ENCODE peak calls at places on chromosomes 5 and 9, in eight cellular contexts. One of them, this sample, is unnamed.

GRCh38 chr9:32587901-32588300 is 14.9 kb upstream of the NDUFB6 start:
- DNase-seq in sigmoid colon: no peak
- DNase-seq in activated gamma-delta T cell treated with anti-CD3 and anti-CD28 coated beads, Interleukin-2, amount 50 U/mL, for 16 hours: no peak
- DNase-seq in ELR: peak
- DNase-seq in stimulated activated CD4-positive, alpha-beta T cell treated with anti-CD3 and anti-CD28 coated beads, Interleukin-2, amount 100 ng/mL, for 24 hours: no peak
- DNase-seq in activated naive CD4-positive, alpha-beta T cell treated with anti-CD3 and anti-CD28 coated beads for 36 hours: no peak
- DNase-seq in GM20000: no peak
- DNase-seq in left cardiac atrium: no peak
- DNase-seq in this sample: no peak

GRCh38 chr5:153960269-153961215 is 78.2 kb downstream of the FAM114A2 start:
- DNase-seq in ELR: no peak
- DNase-seq in sigmoid colon: no peak
- DNase-seq in activated naive CD4-positive, alpha-beta T cell treated with anti-CD3 and anti-CD28 coated beads for 36 hours: peak
- DNase-seq in stimulated activated CD4-positive, alpha-beta T cell treated with anti-CD3 and anti-CD28 coated beads, Interleukin-2, amount 100 ng/mL, for 24 hours: peak
- DNase-seq in GM20000: no peak
- DNase-seq in left cardiac atrium: no peak
- DNase-seq in activated gamma-delta T cell treated with anti-CD3 and anti-CD28 coated beads, Interleukin-2, amount 50 U/mL, for 16 hours: peak
- DNase-seq in this sample: no peak

GRCh38 chr5:102858808-102859207 is 103.7 kb downstream of the PAM start:
- DNase-seq in activated gamma-delta T cell treated with anti-CD3 and anti-CD28 coated beads, Interleukin-2, amount 50 U/mL, for 16 hours: no peak
- DNase-seq in activated naive CD4-positive, alpha-beta T cell treated with anti-CD3 and anti-CD28 coated beads for 36 hours: no peak
- DNase-seq in GM20000: no peak
- DNase-seq in left cardiac atrium: no peak
- DNase-seq in stimulated activated CD4-positive, alpha-beta T cell treated with anti-CD3 and anti-CD28 coated beads, Interleukin-2, amount 100 ng/mL, for 24 hours: no peak
- DNase-seq in ELR: peak
- DNase-seq in sigmoid colon: no peak
- DNase-seq in this sample: no peak

GRCh38 chr5:114355086-114355830 is 6.6 kb upstream of the KCNN2 start:
- DNase-seq in activated naive CD4-positive, alpha-beta T cell treated with anti-CD3 and anti-CD28 coated beads for 36 hours: no peak
- DNase-seq in sigmoid colon: no peak
- DNase-seq in ELR: no peak
- DNase-seq in left cardiac atrium: no peak
- DNase-seq in activated gamma-delta T cell treated with anti-CD3 and anti-CD28 coated beads, Interleukin-2, amount 50 U/mL, for 16 hours: no peak
- DNase-seq in stimulated activated CD4-positive, alpha-beta T cell treated with anti-CD3 and anti-CD28 coated beads, Interleukin-2, amount 100 ng/mL, for 24 hours: no peak
- DNase-seq in GM20000: no peak
- DNase-seq in this sample: no peak

GRCh38 chr9:113962391-113962790 is 86.3 kb downstream of the ZNF618 start:
- DNase-seq in ELR: no peak
- DNase-seq in activated gamma-delta T cell treated with anti-CD3 and anti-CD28 coated beads, Interleukin-2, amount 50 U/mL, for 16 hours: no peak
- DNase-seq in sigmoid colon: no peak
- DNase-seq in stimulated activated CD4-positive, alpha-beta T cell treated with anti-CD3 and anti-CD28 coated beads, Interleukin-2, amount 100 ng/mL, for 24 hours: no peak
- DNase-seq in activated naive CD4-positive, alpha-beta T cell treated with anti-CD3 and anti-CD28 coated beads for 36 hours: no peak
- DNase-seq in left cardiac atrium: no peak
- DNase-seq in GM20000: no peak
- DNase-seq in this sample: no peak

GRCh38 chr9:114799441-114799840 is 6.4 kb downstream of the TNFSF15 start:
- DNase-seq in activated gamma-delta T cell treated with anti-CD3 and anti-CD28 coated beads, Interleukin-2, amount 50 U/mL, for 16 hours: no peak
- DNase-seq in left cardiac atrium: no peak
- DNase-seq in sigmoid colon: no peak
- DNase-seq in GM20000: no peak
- DNase-seq in ELR: no peak
- DNase-seq in activated naive CD4-positive, alpha-beta T cell treated with anti-CD3 and anti-CD28 coated beads for 36 hours: no peak
- DNase-seq in stimulated activated CD4-positive, alpha-beta T cell treated with anti-CD3 and anti-CD28 coated beads, Interleukin-2, amount 100 ng/mL, for 24 hours: no peak
- DNase-seq in this sample: no peak

GRCh38 chr5:141313711-141314110 is 6.9 kb downstream of the TAF7 start:
- DNase-seq in sigmoid colon: no peak
- DNase-seq in activated naive CD4-positive, alpha-beta T cell treated with anti-CD3 and anti-CD28 coated beads for 36 hours: no peak
- DNase-seq in ELR: no peak
- DNase-seq in activated gamma-delta T cell treated with anti-CD3 and anti-CD28 coated beads, Interleukin-2, amount 50 U/mL, for 16 hours: no peak
- DNase-seq in GM20000: no peak
- DNase-seq in left cardiac atrium: no peak
- DNase-seq in stimulated activated CD4-positive, alpha-beta T cell treated with anti-CD3 and anti-CD28 coated beads, Interleukin-2, amount 100 ng/mL, for 24 hours: no peak
- DNase-seq in this sample: no peak

GRCh38 chr5:136891601-136892000 is 526.3 kb upstream of the TRPC7 start:
- DNase-seq in GM20000: no peak
- DNase-seq in activated naive CD4-positive, alpha-beta T cell treated with anti-CD3 and anti-CD28 coated beads for 36 hours: no peak
- DNase-seq in ELR: no peak
- DNase-seq in left cardiac atrium: no peak
- DNase-seq in sigmoid colon: no peak
- DNase-seq in activated gamma-delta T cell treated with anti-CD3 and anti-CD28 coated beads, Interleukin-2, amount 50 U/mL, for 16 hours: no peak
- DNase-seq in stimulated activated CD4-positive, alpha-beta T cell treated with anti-CD3 and anti-CD28 coated beads, Interleukin-2, amount 100 ng/mL, for 24 hours: no peak
- DNase-seq in this sample: no peak

GRCh38 chr5:138739938-138740337 is 13.3 kb upstream of the CTNNA1 start:
- DNase-seq in activated gamma-delta T cell treated with anti-CD3 and anti-CD28 coated beads, Interleukin-2, amount 50 U/mL, for 16 hours: no peak
- DNase-seq in GM20000: no peak
- DNase-seq in activated naive CD4-positive, alpha-beta T cell treated with anti-CD3 and anti-CD28 coated beads for 36 hours: no peak
- DNase-seq in ELR: no peak
- DNase-seq in left cardiac atrium: no peak
- DNase-seq in stimulated activated CD4-positive, alpha-beta T cell treated with anti-CD3 and anti-CD28 coated beads, Interleukin-2, amount 100 ng/mL, for 24 hours: no peak
- DNase-seq in sigmoid colon: no peak
- DNase-seq in this sample: no peak

GRCh38 chr9:134605351-134605968 is 36.1 kb upstream of the COL5A1 start:
- DNase-seq in left cardiac atrium: peak
- DNase-seq in GM20000: no peak
- DNase-seq in ELR: no peak
- DNase-seq in stimulated activated CD4-positive, alpha-beta T cell treated with anti-CD3 and anti-CD28 coated beads, Interleukin-2, amount 100 ng/mL, for 24 hours: no peak
- DNase-seq in activated gamma-delta T cell treated with anti-CD3 and anti-CD28 coated beads, Interleukin-2, amount 50 U/mL, for 16 hours: no peak
- DNase-seq in sigmoid colon: no peak
- DNase-seq in activated naive CD4-positive, alpha-beta T cell treated with anti-CD3 and anti-CD28 coated beads for 36 hours: no peak
- DNase-seq in this sample: no peak

GRCh38 chr9:5509573-5509972 is 758 bp upstream of the PDCD1LG2 start:
- DNase-seq in GM20000: no peak
- DNase-seq in stimulated activated CD4-positive, alpha-beta T cell treated with anti-CD3 and anti-CD28 coated beads, Interleukin-2, amount 100 ng/mL, for 24 hours: no peak
- DNase-seq in activated gamma-delta T cell treated with anti-CD3 and anti-CD28 coated beads, Interleukin-2, amount 50 U/mL, for 16 hours: no peak
- DNase-seq in ELR: peak
- DNase-seq in left cardiac atrium: no peak
- DNase-seq in activated naive CD4-positive, alpha-beta T cell treated with anti-CD3 and anti-CD28 coated beads for 36 hours: no peak
- DNase-seq in sigmoid colon: no peak
- DNase-seq in this sample: no peak

GRCh38 chr9:97845130-97845529 is 7.9 kb upstream of the FOXE1 start:
- DNase-seq in GM20000: no peak
- DNase-seq in ELR: no peak
- DNase-seq in left cardiac atrium: no peak
- DNase-seq in stimulated activated CD4-positive, alpha-beta T cell treated with anti-CD3 and anti-CD28 coated beads, Interleukin-2, amount 100 ng/mL, for 24 hours: no peak
- DNase-seq in sigmoid colon: no peak
- DNase-seq in activated naive CD4-positive, alpha-beta T cell treated with anti-CD3 and anti-CD28 coated beads for 36 hours: no peak
- DNase-seq in activated gamma-delta T cell treated with anti-CD3 and anti-CD28 coated beads, Interleukin-2, amount 50 U/mL, for 16 hours: no peak
- DNase-seq in this sample: no peak

GRCh38 chr5:131222731-131223130 is 41.1 kb upstream of the CDC42SE2 start:
- DNase-seq in activated gamma-delta T cell treated with anti-CD3 and anti-CD28 coated beads, Interleukin-2, amount 50 U/mL, for 16 hours: no peak
- DNase-seq in activated naive CD4-positive, alpha-beta T cell treated with anti-CD3 and anti-CD28 coated beads for 36 hours: no peak
- DNase-seq in ELR: no peak
- DNase-seq in GM20000: no peak
- DNase-seq in stimulated activated CD4-positive, alpha-beta T cell treated with anti-CD3 and anti-CD28 coated beads, Interleukin-2, amount 100 ng/mL, for 24 hours: no peak
- DNase-seq in sigmoid colon: no peak
- DNase-seq in left cardiac atrium: no peak
- DNase-seq in this sample: no peak

GRCh38 chr5:94245608-94246007 is 372.8 kb downstream of the KIAA0825 start:
- DNase-seq in stimulated activated CD4-positive, alpha-beta T cell treated with anti-CD3 and anti-CD28 coated beads, Interleukin-2, amount 100 ng/mL, for 24 hours: no peak
- DNase-seq in left cardiac atrium: no peak
- DNase-seq in sigmoid colon: no peak
- DNase-seq in activated gamma-delta T cell treated with anti-CD3 and anti-CD28 coated beads, Interleukin-2, amount 50 U/mL, for 16 hours: no peak
- DNase-seq in activated naive CD4-positive, alpha-beta T cell treated with anti-CD3 and anti-CD28 coated beads for 36 hours: peak
- DNase-seq in GM20000: no peak
- DNase-seq in ELR: no peak
- DNase-seq in this sample: no peak

GRCh38 chr5:91301459-91301858 is 81.7 kb downstream of the ARRDC3 start:
- DNase-seq in left cardiac atrium: no peak
- DNase-seq in GM20000: no peak
- DNase-seq in ELR: peak
- DNase-seq in activated naive CD4-positive, alpha-beta T cell treated with anti-CD3 and anti-CD28 coated beads for 36 hours: no peak
- DNase-seq in activated gamma-delta T cell treated with anti-CD3 and anti-CD28 coated beads, Interleukin-2, amount 50 U/mL, for 16 hours: no peak
- DNase-seq in stimulated activated CD4-positive, alpha-beta T cell treated with anti-CD3 and anti-CD28 coated beads, Interleukin-2, amount 100 ng/mL, for 24 hours: no peak
- DNase-seq in sigmoid colon: no peak
- DNase-seq in this sample: no peak

GRCh38 chr9:125066839-125067619 is 76.3 kb downstream of the SCAI start:
- DNase-seq in left cardiac atrium: no peak
- DNase-seq in stimulated activated CD4-positive, alpha-beta T cell treated with anti-CD3 and anti-CD28 coated beads, Interleukin-2, amount 100 ng/mL, for 24 hours: no peak
- DNase-seq in activated gamma-delta T cell treated with anti-CD3 and anti-CD28 coated beads, Interleukin-2, amount 50 U/mL, for 16 hours: no peak
- DNase-seq in sigmoid colon: no peak
- DNase-seq in GM20000: no peak
- DNase-seq in activated naive CD4-positive, alpha-beta T cell treated with anti-CD3 and anti-CD28 coated beads for 36 hours: no peak
- DNase-seq in ELR: no peak
- DNase-seq in this sample: no peak

GRCh38 chr5:94335936-94336335 is 282.5 kb downstream of the KIAA0825 start:
- DNase-seq in activated gamma-delta T cell treated with anti-CD3 and anti-CD28 coated beads, Interleukin-2, amount 50 U/mL, for 16 hours: no peak
- DNase-seq in GM20000: no peak
- DNase-seq in stimulated activated CD4-positive, alpha-beta T cell treated with anti-CD3 and anti-CD28 coated beads, Interleukin-2, amount 100 ng/mL, for 24 hours: no peak
- DNase-seq in activated naive CD4-positive, alpha-beta T cell treated with anti-CD3 and anti-CD28 coated beads for 36 hours: no peak
- DNase-seq in ELR: no peak
- DNase-seq in left cardiac atrium: no peak
- DNase-seq in sigmoid colon: no peak
- DNase-seq in this sample: no peak

GRCh38 chr9:100101608-100102007 is 2.6 kb downstream of the INVS start:
- DNase-seq in left cardiac atrium: no peak
- DNase-seq in ELR: no peak
- DNase-seq in GM20000: no peak
- DNase-seq in activated naive CD4-positive, alpha-beta T cell treated with anti-CD3 and anti-CD28 coated beads for 36 hours: no peak
- DNase-seq in sigmoid colon: no peak
- DNase-seq in activated gamma-delta T cell treated with anti-CD3 and anti-CD28 coated beads, Interleukin-2, amount 50 U/mL, for 16 hours: no peak
- DNase-seq in stimulated activated CD4-positive, alpha-beta T cell treated with anti-CD3 and anti-CD28 coated beads, Interleukin-2, amount 100 ng/mL, for 24 hours: no peak
- DNase-seq in this sample: no peak

GRCh38 chr5:176774216-176775171 is 35.9 kb upstream of the UNC5A start:
- DNase-seq in GM20000: no peak
- DNase-seq in left cardiac atrium: no peak
- DNase-seq in activated naive CD4-positive, alpha-beta T cell treated with anti-CD3 and anti-CD28 coated beads for 36 hours: no peak
- DNase-seq in ELR: peak
- DNase-seq in activated gamma-delta T cell treated with anti-CD3 and anti-CD28 coated beads, Interleukin-2, amount 50 U/mL, for 16 hours: no peak
- DNase-seq in stimulated activated CD4-positive, alpha-beta T cell treated with anti-CD3 and anti-CD28 coated beads, Interleukin-2, amount 100 ng/mL, for 24 hours: no peak
- DNase-seq in sigmoid colon: peak
- DNase-seq in this sample: no peak

GRCh38 chr5:137036630-137037029 is 462.5 kb downstream of the SPOCK1 start:
- DNase-seq in GM20000: no peak
- DNase-seq in activated naive CD4-positive, alpha-beta T cell treated with anti-CD3 and anti-CD28 coated beads for 36 hours: no peak
- DNase-seq in left cardiac atrium: no peak
- DNase-seq in sigmoid colon: no peak
- DNase-seq in ELR: no peak
- DNase-seq in stimulated activated CD4-positive, alpha-beta T cell treated with anti-CD3 and anti-CD28 coated beads, Interleukin-2, amount 100 ng/mL, for 24 hours: no peak
- DNase-seq in activated gamma-delta T cell treated with anti-CD3 and anti-CD28 coated beads, Interleukin-2, amount 50 U/mL, for 16 hours: no peak
- DNase-seq in this sample: no peak

GRCh38 chr9:74147906-74148305 is 349.2 kb upstream of the RORB start:
- DNase-seq in left cardiac atrium: no peak
- DNase-seq in activated gamma-delta T cell treated with anti-CD3 and anti-CD28 coated beads, Interleukin-2, amount 50 U/mL, for 16 hours: no peak
- DNase-seq in ELR: no peak
- DNase-seq in activated naive CD4-positive, alpha-beta T cell treated with anti-CD3 and anti-CD28 coated beads for 36 hours: no peak
- DNase-seq in stimulated activated CD4-positive, alpha-beta T cell treated with anti-CD3 and anti-CD28 coated beads, Interleukin-2, amount 100 ng/mL, for 24 hours: no peak
- DNase-seq in sigmoid colon: no peak
- DNase-seq in GM20000: no peak
- DNase-seq in this sample: no peak

GRCh38 chr5:134145779-134146581 is 30.8 kb downstream of the SKP1 start:
- DNase-seq in sigmoid colon: peak
- DNase-seq in activated gamma-delta T cell treated with anti-CD3 and anti-CD28 coated beads, Interleukin-2, amount 50 U/mL, for 16 hours: peak
- DNase-seq in stimulated activated CD4-positive, alpha-beta T cell treated with anti-CD3 and anti-CD28 coated beads, Interleukin-2, amount 100 ng/mL, for 24 hours: peak
- DNase-seq in left cardiac atrium: peak
- DNase-seq in GM20000: peak
- DNase-seq in activated naive CD4-positive, alpha-beta T cell treated with anti-CD3 and anti-CD28 coated beads for 36 hours: peak
- DNase-seq in ELR: peak
- DNase-seq in this sample: no peak

GRCh38 chr5:10634562-10634961 is 70.7 kb downstream of the ANKRD33B start:
- DNase-seq in sigmoid colon: no peak
- DNase-seq in activated naive CD4-positive, alpha-beta T cell treated with anti-CD3 and anti-CD28 coated beads for 36 hours: peak
- DNase-seq in activated gamma-delta T cell treated with anti-CD3 and anti-CD28 coated beads, Interleukin-2, amount 50 U/mL, for 16 hours: no peak
- DNase-seq in stimulated activated CD4-positive, alpha-beta T cell treated with anti-CD3 and anti-CD28 coated beads, Interleukin-2, amount 100 ng/mL, for 24 hours: no peak
- DNase-seq in left cardiac atrium: no peak
- DNase-seq in ELR: no peak
- DNase-seq in GM20000: no peak
- DNase-seq in this sample: no peak

GRCh38 chr9:111922324-111923013 is 25.9 kb downstream of the UGCG start:
- DNase-seq in activated gamma-delta T cell treated with anti-CD3 and anti-CD28 coated beads, Interleukin-2, amount 50 U/mL, for 16 hours: no peak
- DNase-seq in GM20000: no peak
- DNase-seq in stimulated activated CD4-positive, alpha-beta T cell treated with anti-CD3 and anti-CD28 coated beads, Interleukin-2, amount 100 ng/mL, for 24 hours: no peak
- DNase-seq in sigmoid colon: no peak
- DNase-seq in left cardiac atrium: no peak
- DNase-seq in activated naive CD4-positive, alpha-beta T cell treated with anti-CD3 and anti-CD28 coated beads for 36 hours: no peak
- DNase-seq in ELR: no peak
- DNase-seq in this sample: no peak

GRCh38 chr5:138972230-138972629 is 97.1 kb upstream of the LRRTM2 start:
- DNase-seq in sigmoid colon: no peak
- DNase-seq in ELR: no peak
- DNase-seq in left cardiac atrium: no peak
- DNase-seq in activated naive CD4-positive, alpha-beta T cell treated with anti-CD3 and anti-CD28 coated beads for 36 hours: no peak
- DNase-seq in activated gamma-delta T cell treated with anti-CD3 and anti-CD28 coated beads, Interleukin-2, amount 50 U/mL, for 16 hours: no peak
- DNase-seq in GM20000: no peak
- DNase-seq in stimulated activated CD4-positive, alpha-beta T cell treated with anti-CD3 and anti-CD28 coated beads, Interleukin-2, amount 100 ng/mL, for 24 hours: no peak
- DNase-seq in this sample: no peak

This sample was measured in GM12878.